ENCODE peak calls at places on chromosome 15, in ten cellular contexts. M, Y, A, J, R, T, E, P, D and W are unnamed samples.
A peak's percentile ranks its signal among the peaks of the same experiment; 100 is the strongest.

GRCh38 chr15:38002883-38003477 is 68.5 kb downstream of the TMCO5A start:
- DNase-seq in M (peak; percentile 71), Y (peak; percentile 50), A (peak; percentile 71), J (peak; percentile 61), R (peak; percentile 47), T (no peak), E (no peak), P (no peak), D (no peak), W (peak; percentile 64)

GRCh38 chr15:101657171-101657570 is 5.0 kb upstream of the TM2D3 start:
- DNase-seq in M (no peak), Y (no peak), A (no peak), J (no peak), R (no peak), T (no peak), E (no peak), P (no peak), D (no peak), W (no peak)

GRCh38 chr15:58547628-58548307 is 116.0 kb downstream of the LIPC start:
- DNase-seq in M (no peak), Y (no peak), A (no peak), J (no peak), R (no peak), T (no peak), E (no peak), P (no peak), D (no peak), W (no peak)

GRCh38 chr15:70095387-70096214 is 2.1 kb downstream of the TLE3 start:
- DNase-seq in M (peak; percentile 43), Y (peak; percentile 37), A (peak; percentile 42), J (no peak), R (no peak), T (no peak), E (no peak), P (peak; percentile 45), D (peak; percentile 75), W (peak; percentile 47)

GRCh38 chr15:70281811-70282307 is 184.1 kb upstream of the TLE3 start:
- DNase-seq in M (no peak), Y (no peak), A (peak; percentile 68), J (no peak), R (no peak), T (no peak), E (no peak), P (no peak), D (no peak), W (no peak)

GRCh38 chr15:34914316-34914715 is 55.2 kb downstream of the AQR start:
- DNase-seq in M (no peak), Y (no peak), A (no peak), J (no peak), R (no peak), T (no peak), E (no peak), P (no peak), D (no peak), W (no peak)

GRCh38 chr15:88656760-88657221 is 18.0 kb downstream of the ISG20 start:
- DNase-seq in M (peak; percentile 74), Y (no peak), A (no peak), J (no peak), R (no peak), T (no peak), E (no peak), P (no peak), D (no peak), W (peak; percentile 41)

GRCh38 chr15:77886805-77887448 is 190.6 kb downstream of the TBC1D2B start:
- DNase-seq in M (no peak), Y (no peak), A (no peak), J (no peak), R (no peak), T (no peak), E (no peak), P (no peak), D (no peak), W (no peak)

GRCh38 chr15:43920815-43921214 is 94.0 kb downstream of the WDR76 start:
- DNase-seq in M (no peak), Y (no peak), A (no peak), J (no peak), R (no peak), T (no peak), E (no peak), P (no peak), D (no peak), W (no peak)

GRCh38 chr15:64693134-64693533 is 82.3 kb downstream of the RBPMS2 start:
- DNase-seq in M (peak; percentile 43), Y (peak; percentile 59), A (peak; percentile 49), J (no peak), R (peak; percentile 64), T (no peak), E (no peak), P (peak; percentile 55), D (no peak), W (peak; percentile 48)

GRCh38 chr15:39756806-39757522 is 25.7 kb downstream of the FSIP1 start:
- DNase-seq in M (no peak), Y (no peak), A (peak; percentile 34), J (peak; percentile 47), R (no peak), T (no peak), E (no peak), P (no peak), D (no peak), W (no peak)

GRCh38 chr15:78210349-78210717 is 24.0 kb downstream of the ACSBG1 start:
- DNase-seq in M (no peak), Y (no peak), A (peak; percentile 13), J (no peak), R (no peak), T (no peak), E (no peak), P (no peak), D (no peak), W (peak; percentile 23)

DNA sequence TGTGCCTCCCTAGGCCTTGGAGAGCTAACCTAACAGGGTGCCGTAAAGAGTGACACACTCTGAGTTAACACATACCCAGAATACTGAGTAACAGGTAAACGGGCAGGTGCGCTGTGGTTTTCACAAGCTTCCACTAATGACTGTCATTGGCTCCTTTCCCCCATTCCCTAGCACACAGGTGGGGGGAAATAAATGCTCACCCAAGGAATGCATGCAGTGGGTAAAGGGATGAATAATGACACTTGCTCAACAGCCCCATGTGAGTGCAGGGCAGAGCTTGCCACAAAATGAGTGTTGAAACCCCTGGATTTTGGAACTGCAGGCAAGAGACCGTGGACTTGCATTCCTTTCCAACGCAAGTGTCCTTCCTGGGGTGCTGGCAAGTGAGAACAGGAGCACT is 57.6 kb downstream of the ADAMTS17 start:
- DNase-seq in M (no peak), Y (no peak), A (no peak), J (no peak), R (no peak), T (no peak), E (no peak), P (no peak), D (no peak), W (no peak)
- H3K9me3 ChIP-seq in M (no peaks in the 10 kb centered on the region), Y (peaks cover 4% of the 10 kb centered on the region), A (no peaks in the 10 kb centered on the region), J (no peaks in the 10 kb centered on the region), R (no peaks in the 10 kb centered on the region), T (no peaks in the 10 kb centered on the region), E (no peaks in the 10 kb centered on the region), P (no peaks in the 10 kb centered on the region), D (no peaks in the 10 kb centered on the region), W (no peaks in the 10 kb centered on the region)

DNA sequence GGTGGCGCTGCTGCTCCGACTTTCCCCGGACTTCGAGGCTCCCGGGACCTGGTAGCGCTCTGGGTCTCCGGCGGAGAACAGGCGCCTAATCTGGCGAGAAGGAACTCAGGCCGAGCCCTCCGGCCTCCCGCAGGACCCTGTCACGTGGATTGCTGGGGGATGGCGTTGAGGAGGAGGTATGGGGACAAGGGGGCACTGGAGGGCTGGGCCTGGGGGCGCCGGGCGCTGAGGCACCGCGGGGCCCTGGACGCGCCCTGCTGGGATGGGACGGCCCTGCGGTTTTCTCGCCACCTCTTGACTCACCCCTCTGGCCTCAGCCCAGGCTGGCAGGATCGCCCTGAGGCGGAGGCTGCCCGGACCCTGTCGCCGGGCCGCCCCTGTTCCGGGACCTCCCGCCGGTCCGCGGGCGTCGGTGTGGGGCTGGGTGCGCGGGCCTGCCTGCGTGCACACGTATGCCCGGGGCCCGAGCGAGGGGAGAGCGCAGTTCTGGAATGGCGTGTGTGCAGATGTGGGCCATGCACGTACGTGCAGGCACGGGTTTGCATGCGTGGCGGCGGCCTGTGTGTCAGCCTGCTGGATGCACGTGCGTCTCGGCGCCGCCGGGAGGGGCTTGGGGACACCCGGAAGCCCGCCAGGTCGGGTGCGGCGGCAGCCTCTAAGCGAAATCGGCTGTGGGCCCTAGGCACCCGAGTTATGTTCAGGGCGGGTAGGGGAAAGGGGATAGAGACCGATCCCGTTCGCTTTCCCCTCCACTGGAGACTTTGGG is 752 bp downstream of the C15orf39 start:
- DNase-seq in M (peak; percentile 89), Y (peak; percentile 81), A (peak; percentile 84), J (no peak), R (peak; percentile 83), T (peak; percentile 38), E (peak; percentile 80), P (peak; percentile 70), D (peak; percentile 89), W (peak; percentile 85)
- TF ChIP-seq POLR2A in M (peak; percentile 60), Y (no peak), A (peak; percentile 78), J (no peak), R (no peak), T (no peak), E (no peak), P (no peak), D (peak; percentile 28), W (no peak)

GRCh38 chr15:74794248-74794969 is 12.5 kb downstream of the CSK start:
- DNase-seq in M (no peak), Y (no peak), A (no peak), J (no peak), R (no peak), T (no peak), E (no peak), P (no peak), D (no peak), W (no peak)
- H3K4me3 ChIP-seq in M (no peak overlapping the region), Y (no peak overlapping the region), A (no peak overlapping the region), J (no peak overlapping the region), R (no peak overlapping the region), T (no peak overlapping the region), E (no peak overlapping the region), P (no peak overlapping the region), D (no peak overlapping the region), W (no peak overlapping the region)

GRCh38 chr15:25600751-25601150 is 161.9 kb upstream of the UBE3A start:
- DNase-seq in M (no peak), Y (no peak), A (no peak), J (no peak), R (no peak), T (no peak), E (no peak), P (no peak), D (no peak), W (no peak)

GRCh38 chr15:25609371-25609770 is 170.5 kb upstream of the UBE3A start:
- DNase-seq in M (no peak), Y (no peak), A (no peak), J (no peak), R (no peak), T (no peak), E (no peak), P (no peak), D (no peak), W (no peak)

GRCh38 chr15:25608926-25609325 is 170.1 kb upstream of the UBE3A start:
- DNase-seq in M (no peak), Y (no peak), A (no peak), J (no peak), R (no peak), T (no peak), E (no peak), P (no peak), D (no peak), W (no peak)

DNA sequence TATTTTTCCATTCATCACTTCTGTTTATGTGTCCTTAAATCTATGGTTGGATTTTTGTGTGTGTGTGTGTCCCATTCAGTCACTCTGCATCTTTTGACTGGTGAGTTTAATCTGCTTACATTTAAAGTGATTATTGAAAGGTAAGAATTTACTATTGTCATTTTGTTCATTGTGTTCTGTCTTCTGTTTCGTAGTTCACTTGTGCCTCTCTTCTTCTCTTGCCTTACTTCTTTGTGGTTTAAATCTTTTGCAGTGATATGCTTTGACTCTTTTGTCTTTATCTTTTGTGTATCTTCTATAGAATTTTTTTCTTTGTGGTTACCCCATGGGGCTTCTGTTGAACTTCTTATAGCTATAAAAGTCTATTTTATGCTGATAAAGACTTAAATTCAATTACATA is 166.3 kb upstream of the UBE3A start:
- DNase-seq in M (no peak), Y (no peak), A (no peak), J (no peak), R (no peak), T (no peak), E (no peak), P (no peak), D (no peak), W (no peak)
- H3K9me3 ChIP-seq in M (no peaks in the 10 kb centered on the region), Y (peaks cover 10% of the 10 kb centered on the region), A (no peaks in the 10 kb centered on the region), J (peaks cover 21% of the 10 kb centered on the region), R (no peaks in the 10 kb centered on the region), T (no peaks in the 10 kb centered on the region), E (no peaks in the 10 kb centered on the region), P (no peaks in the 10 kb centered on the region), D (no peaks in the 10 kb centered on the region), W (no peaks in the 10 kb centered on the region)